ENCODE peak calls at places on chromosomes 1 and 21, in seven cellular contexts. Q, O, B, H, X, M and W are unnamed samples.

GRCh38 chr21:29078884-29079765 is 5.7 kb upstream of the CCT8 start:
- DNase-seq in H (no peak), Q (peak), X (no peak), O (no peak), B (peak), M (peak), W (no peak)

GRCh38 chr1:166457700-166458099 is 290.9 kb upstream of the FAM78B start:
- DNase-seq in H (no peak), X (no peak), Q (no peak), B (no peak), M (no peak), O (no peak), W (no peak)

GRCh38 chr1:52677407-52677806 is 20.7 kb downstream of the COA7 start:
- DNase-seq in M (no peak), O (no peak), B (no peak), H (no peak), X (no peak), Q (no peak), W (no peak)

GRCh38 chr1:207067185-207067584 is 14.1 kb downstream of the PFKFB2 start:
- DNase-seq in M (no peak), H (no peak), O (no peak), B (no peak), Q (no peak), X (no peak), W (no peak)

GRCh38 chr1:109877320-109877771 is 33.3 kb upstream of the CSF1 start:
- DNase-seq in M (no peak), Q (peak), B (no peak), X (peak), O (peak), H (no peak), W (no peak)

GRCh38 chr1:195594322-195594721 is 1013.9 kb downstream of the KCNT2 start:
- DNase-seq in H (no peak), M (no peak), X (no peak), Q (no peak), O (no peak), B (peak), W (no peak)

GRCh38 chr1:224773646-224774045 is 155.8 kb upstream of the DNAH14 start:
- DNase-seq in Q (no peak), M (no peak), H (no peak), B (no peak), O (no peak), X (no peak), W (no peak)

GRCh38 chr1:100265562-100265930 is 470 bp upstream of the RTCA start:
- DNase-seq in M (no peak), H (no peak), B (no peak), O (no peak), X (peak), Q (no peak), W (no peak)

GRCh38 chr1:18903313-18903671 is 937 bp upstream of the ALDH4A1 start:
- DNase-seq in Q (no peak), M (peak), H (no peak), O (no peak), B (no peak), X (no peak), W (no peak)

GRCh38 chr21:20882462-20883415 is 115.5 kb upstream of the NCAM2 start:
- DNase-seq in H (no peak), M (peak), O (no peak), Q (peak), B (peak), X (peak), W (no peak)

GRCh38 chr1:150579110-150579954 is at the start of gene MCL1:
- DNase-seq in H (peak), Q (peak), B (peak), M (peak), O (peak), X (peak), W (peak)
- TF ChIP-seq CTCF in H (no peak), Q (no peak), B (no peak), M (peak), O (peak), X (no peak), W (no peak)

GRCh38 chr1:63557365-63557987 is 34.2 kb downstream of the EFCAB7 start:
- DNase-seq in Q (peak), H (peak), B (peak), M (peak), X (peak), O (no peak), W (peak)
- TF ChIP-seq CTCF in Q (peak), H (peak), B (peak), M (peak), X (peak), O (peak), W (peak)

GRCh38 chr1:26721669-26722355 is 26.0 kb downstream of the ARID1A start:
- DNase-seq in M (no peak), O (no peak), H (no peak), Q (no peak), X (no peak), B (no peak), W (no peak)

GRCh38 chr1:26723013-26723991 is 27.5 kb downstream of the ARID1A start:
- DNase-seq in O (peak), Q (peak), H (peak), X (peak), B (peak), M (peak), W (no peak)

GRCh38 chr1:26724118-26724517 is 28.3 kb downstream of the ARID1A start:
- DNase-seq in O (no peak), M (no peak), Q (no peak), X (no peak), B (no peak), H (no peak), W (no peak)

GRCh38 chr1:26717066-26717465 is 21.3 kb downstream of the ARID1A start:
- DNase-seq in M (no peak), O (no peak), H (no peak), B (no peak), Q (no peak), X (peak), W (no peak)

DNA sequence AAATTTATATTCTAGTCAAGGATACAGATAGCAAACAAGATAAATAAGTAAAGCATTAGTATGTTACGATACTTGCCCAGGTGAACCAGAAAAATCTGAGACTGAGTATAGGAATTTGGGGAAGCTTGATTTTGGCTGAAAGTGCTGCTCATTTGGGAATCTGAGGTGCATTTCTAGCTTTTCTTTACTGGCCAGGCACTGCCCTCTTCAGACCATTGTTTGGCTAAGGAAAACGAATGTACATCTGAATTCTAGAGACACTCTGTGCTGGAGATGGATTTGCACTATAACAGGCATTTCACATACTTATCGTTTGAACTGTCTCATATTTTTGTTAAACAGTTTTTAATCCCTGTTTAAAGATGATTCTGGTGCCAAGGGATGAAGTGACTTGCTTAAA is 23.4 kb downstream of the ARID1A start:
- DNase-seq in Q (no peak), O (no peak), X (no peak), M (no peak), H (no peak), B (no peak), W (no peak)
- TF ChIP-seq CTCF in Q (peak), O (no peak), X (no peak), M (no peak), H (peak), B (no peak), W (no peak)

GRCh38 chr1:21511579-21512522 is 2.6 kb downstream of the ALPL start:
- DNase-seq in H (no peak), Q (peak), X (peak), O (peak), M (no peak), B (no peak), W (no peak)

GRCh38 chr1:21510113-21510493 is 880 bp downstream of the ALPL start:
- DNase-seq in H (no peak), O (no peak), Q (no peak), B (no peak), X (no peak), M (no peak), W (no peak)

GRCh38 chr1:21508580-21509350 is 458 bp upstream of the ALPL start:
- DNase-seq in X (peak), M (peak), B (peak), O (peak), H (peak), Q (no peak), W (peak)

GRCh38 chr1:21509351-21510112 is at the start of gene ALPL:
- DNase-seq in O (no peak), B (no peak), Q (no peak), X (peak), H (no peak), M (no peak), W (no peak)

GRCh38 chr1:21510885-21511578 is 1.8 kb downstream of the ALPL start:
- DNase-seq in O (no peak), H (no peak), X (peak), Q (no peak), B (no peak), M (no peak), W (no peak)
- TF ChIP-seq CTCF in O (no peak), H (no peak), X (no peak), Q (peak), B (no peak), M (peak), W (no peak)